ENCODE peak calls at places on chromosome 7, in nine cellular contexts. T is epithelial cell of esophagus; O is cardiac fibroblast; B is CD8-positive, alpha-beta memory T cell; U is fibroblast of pulmonary artery; C is H7; H is tibial artery; Y is left ventricle myocardium inferior; L is psoas muscle. R is an unnamed sample.
A peak's percentile ranks its signal among the peaks of the same experiment; 100 is the strongest.

GRCh38 chr7:155811895-155812761 is at the start of gene SHH:
- DNase-seq in T (no peak), O (no peak), B (no peak), U (no peak), C (peak; percentile 65), H (no peak), Y (no peak), L (no peak), R (no peak)

GRCh38 chr7:145169908-145170307 is 334.1 kb upstream of the TPK1 start:
- DNase-seq in T (peak; percentile 23), O (peak; percentile 1), B (no peak), U (no peak), C (no peak), H (no peak), Y (no peak), L (no peak), R (no peak)

GRCh38 chr7:32519763-32520162 is 24.5 kb downstream of the AVL9 start:
- DNase-seq in T (no peak), O (no peak), B (no peak), U (no peak), C (no peak), H (no peak), Y (no peak), L (no peak), R (no peak)

GRCh38 chr7:5699951-5700384 is 81.5 kb downstream of the RNF216 start:
- DNase-seq in T (no peak), O (no peak), B (peak; percentile 43), U (no peak), C (peak; percentile 40), H (no peak), Y (no peak), L (no peak), R (no peak)

GRCh38 chr7:33854951-33855350 is 50.4 kb upstream of the BMPER start:
- DNase-seq in T (peak; percentile 21), O (peak; percentile 45), B (no peak), U (peak; percentile 49), C (no peak), H (no peak), Y (no peak), L (no peak), R (peak; percentile 85)

GRCh38 chr7:43467406-43467805 is 115.5 kb upstream of the STK17A start:
- DNase-seq in T (peak; percentile 51), O (no peak), B (no peak), U (no peak), C (no peak), H (no peak), Y (no peak), L (no peak), R (no peak)

GRCh38 chr7:39271386-39271785 is 293.7 kb downstream of the POU6F2 start:
- DNase-seq in T (peak; percentile 19), O (peak; percentile 44), B (no peak), U (peak; percentile 13), C (peak; percentile 34), H (peak; percentile 86), Y (peak; percentile 33), L (peak; percentile 14), R (no peak)

GRCh38 chr7:16688249-16688648 is 42.3 kb downstream of the BZW2 start:
- DNase-seq in T (peak; percentile 63), O (no peak), B (no peak), U (no peak), C (no peak), H (no peak), Y (no peak), L (no peak), R (no peak)

GRCh38 chr7:30750574-30751256 is 1.2 kb upstream of the INMT start:
- DNase-seq in T (no peak), O (peak; percentile 97), B (no peak), U (peak; percentile 94), C (peak; percentile 16), H (peak; percentile 93), Y (peak; percentile 85), L (peak; percentile 83), R (peak; percentile 86)

GRCh38 chr7:30751696-30752273 is at the start of gene INMT:
- DNase-seq in T (no peak), O (peak; percentile 87), B (no peak), U (peak; percentile 49), C (no peak), H (peak; percentile 86), Y (peak; percentile 46), L (no peak), R (no peak)

GRCh38 chr7:30752979-30753378 is 1.0 kb downstream of the INMT start:
- DNase-seq in T (no peak), O (peak; percentile 87), B (no peak), U (peak; percentile 85), C (no peak), H (peak; percentile 85), Y (peak; percentile 86), L (peak; percentile 87), R (no peak)

GRCh38 chr7:30751257-30751650 is 681 bp upstream of the INMT start:
- DNase-seq in T (no peak), O (no peak), B (no peak), U (no peak), C (no peak), H (no peak), Y (no peak), L (no peak), R (no peak)

DNA sequence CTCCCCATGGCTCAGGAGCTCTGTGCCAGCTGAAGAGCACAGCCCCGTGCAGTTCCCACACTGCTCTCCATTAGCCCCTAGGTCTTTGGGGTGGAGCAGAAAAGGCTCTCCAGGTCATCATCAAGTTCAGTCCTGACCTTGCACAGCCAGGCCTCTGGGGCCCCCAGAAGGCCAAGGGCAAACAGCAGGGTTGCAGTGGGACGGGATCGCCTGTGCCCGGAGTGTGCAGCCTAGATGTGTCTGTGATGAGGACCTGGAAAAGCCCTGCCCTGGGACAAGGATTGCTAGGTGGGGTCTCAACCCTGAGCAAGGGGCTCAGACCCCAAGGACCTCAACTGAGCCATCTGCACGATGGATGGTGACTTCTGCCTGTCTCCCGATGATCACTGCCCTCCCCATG is 549 bp downstream of the INMT start:
- DNase-seq in T (no peak), O (no peak), B (no peak), U (no peak), C (no peak), H (no peak), Y (no peak), L (no peak), R (no peak)
- H3K4me3 ChIP-seq in T (no peak overlapping the region), O (no peak overlapping the region), B (no peak overlapping the region), U (peak overlapping the region; percentile 54), C (no peak overlapping the region), H (peak overlapping the region; percentile 55), Y (peak overlapping the region; percentile 67), L (peak overlapping the region; percentile 56), R (no peak overlapping the region)

GRCh38 chr7:135977020-135977741 is at the start of gene MTPN:
- DNase-seq in T (peak; percentile 96), O (peak; percentile 97), B (peak; percentile 96), U (peak; percentile 96), C (peak; percentile 86), H (peak; percentile 99), Y (peak; percentile 99), L (peak; percentile 99), R (peak; percentile 75)

GRCh38 chr7:135976312-135977019 is 693 bp downstream of the MTPN start:
- DNase-seq in T (peak; percentile 62), O (no peak), B (peak; percentile 15), U (no peak), C (peak; percentile 73), H (no peak), Y (no peak), L (no peak), R (no peak)

GRCh38 chr7:135979674-135980660 is 2.8 kb upstream of the MTPN start:
- DNase-seq in T (peak; percentile 54), O (peak; percentile 64), B (no peak), U (peak; percentile 76), C (no peak), H (no peak), Y (no peak), L (no peak), R (no peak)

GRCh38 chr7:135978624-135979023 is 1.5 kb upstream of the MTPN start:
- DNase-seq in T (no peak), O (no peak), B (no peak), U (no peak), C (no peak), H (no peak), Y (no peak), L (no peak), R (no peak)

DNA sequence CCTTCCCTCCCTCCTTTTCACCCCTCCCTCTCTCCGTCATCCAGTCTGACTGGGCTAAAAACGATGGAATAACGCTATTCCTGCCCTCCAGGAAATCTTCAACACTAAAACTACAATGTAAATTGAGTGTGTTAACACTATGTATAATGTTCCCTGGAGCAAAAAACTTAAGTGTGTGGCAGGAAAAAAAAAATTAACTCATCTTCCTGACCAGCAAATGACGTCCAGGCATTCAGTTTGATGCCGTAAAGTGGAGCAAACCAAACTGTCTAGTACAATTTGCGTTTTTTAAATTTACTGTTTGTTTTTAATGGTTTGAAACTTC is 545 bp upstream of the MTPN start:
- DNase-seq in T (no peak), O (no peak), B (no peak), U (no peak), C (no peak), H (no peak), Y (no peak), L (no peak), R (no peak)
- H3K4me3 ChIP-seq in T (peak overlapping the region; percentile 82), O (peak overlapping the region; percentile 87), B (peak overlapping the region; percentile 80), U (peak overlapping the region; percentile 95), C (peak overlapping the region; percentile 89), H (peak overlapping the region; percentile 87), Y (peak overlapping the region; percentile 93), L (peak overlapping the region; percentile 93), R (peak overlapping the region; percentile 99)

DNA sequence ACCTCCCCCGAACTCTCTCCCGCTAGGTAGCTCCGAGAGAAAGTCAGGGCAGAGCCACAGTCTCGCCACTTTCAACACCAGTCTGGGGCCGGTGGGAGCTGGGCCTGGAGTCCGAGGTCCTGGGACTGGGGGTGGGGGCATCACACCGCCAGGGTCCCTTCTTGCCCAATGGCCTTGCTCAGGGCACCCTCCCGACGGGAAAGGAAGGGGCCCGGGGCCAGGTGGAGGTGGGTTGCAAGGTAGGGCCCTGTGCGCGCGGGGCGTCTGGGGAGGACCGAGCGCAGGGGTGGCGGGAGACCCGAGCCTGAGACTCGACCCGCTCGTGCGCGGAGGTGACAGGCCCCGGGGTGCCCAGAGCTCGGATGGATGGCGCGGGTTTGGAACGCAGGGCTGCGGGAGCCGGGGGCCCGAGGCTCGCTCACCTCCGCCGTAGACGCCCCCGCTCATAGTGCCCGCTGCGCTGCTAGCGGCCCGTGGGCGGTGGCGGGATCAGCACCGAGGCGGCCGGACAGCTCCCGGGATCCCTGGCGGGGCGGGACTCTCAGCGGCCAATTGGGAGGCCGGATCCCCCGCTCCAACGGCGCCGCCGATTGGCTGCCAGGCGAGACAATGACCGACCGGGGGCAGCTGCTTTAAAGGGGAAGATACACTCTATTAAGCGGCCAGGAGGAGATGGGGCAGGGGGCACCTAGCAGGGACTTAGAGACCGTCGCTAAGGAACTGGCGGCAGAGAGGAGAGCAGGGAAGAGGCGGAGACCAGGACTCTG is at the start of gene ACTL6B:
- DNase-seq in T (peak; percentile 41), O (peak; percentile 41), B (peak; percentile 32), U (peak; percentile 51), C (peak; percentile 100), H (no peak), Y (peak; percentile 59), L (peak; percentile 73), R (no peak)
- H3K4me3 ChIP-seq in T (no peak within 1 kb of the TSS), O (no peak within 1 kb of the TSS), B (no peak within 1 kb of the TSS), U (no peak within 1 kb of the TSS), C (peak within 1 kb of the TSS; percentile 24), H (no peak within 1 kb of the TSS), Y (no peak within 1 kb of the TSS), L (no peak within 1 kb of the TSS), R (no peak within 1 kb of the TSS)

GRCh38 chr7:139913006-139913405 is 83.9 kb downstream of the TBXAS1 start:
- DNase-seq in T (no peak), O (peak; percentile 36), B (no peak), U (no peak), C (no peak), H (no peak), Y (no peak), L (no peak), R (no peak)

GRCh38 chr7:139906879-139907278 is 77.8 kb downstream of the TBXAS1 start:
- DNase-seq in T (no peak), O (no peak), B (no peak), U (no peak), C (no peak), H (no peak), Y (no peak), L (no peak), R (no peak)

GRCh38 chr7:139909379-139910050 is 80.5 kb downstream of the TBXAS1 start:
- DNase-seq in T (peak; percentile 53), O (peak; percentile 82), B (no peak), U (peak; percentile 75), C (no peak), H (no peak), Y (no peak), L (no peak), R (peak; percentile 64)

GRCh38 chr7:139913555-139914135 is 84.6 kb downstream of the TBXAS1 start:
- DNase-seq in T (no peak), O (no peak), B (no peak), U (no peak), C (no peak), H (no peak), Y (no peak), L (no peak), R (no peak)

GRCh38 chr7:139908792-139909191 is 79.7 kb downstream of the TBXAS1 start:
- DNase-seq in T (no peak), O (no peak), B (no peak), U (no peak), C (no peak), H (no peak), Y (no peak), L (no peak), R (no peak)
- H3K4me3 ChIP-seq in T (no peak overlapping the region), O (no peak overlapping the region), B (no peak overlapping the region), U (no peak overlapping the region), C (no peak overlapping the region), H (no peak overlapping the region), Y (no peak overlapping the region), L (no peak overlapping the region), R (no peak overlapping the region)

R was measured in skeletal muscle cell.